ENCODE peak calls at places on chromosome 9, in six cellular contexts. K, U, V, E, Y and G are unnamed samples.

GRCh38 chr9:133958756-133959155 is 33.4 kb downstream of the VAV2 start:
- DNase-seq in V (no peak), K (no peak), E (no peak), U (no peak), Y (no peak), G (no peak)

GRCh38 chr9:34547960-34548603 is 25.3 kb upstream of the ENHO start:
- DNase-seq in Y (peak), K (peak), U (peak), E (peak), V (peak), G (peak)

GRCh38 chr9:122468735-122469134 is 9.0 kb downstream of the OR1J1 start:
- DNase-seq in U (peak), V (no peak), Y (no peak), K (no peak), E (no peak), G (no peak)

GRCh38 chr9:104743377-104743985 is 4.0 kb upstream of the NIPSNAP3A start:
- DNase-seq in E (no peak), Y (no peak), U (peak), V (no peak), K (no peak), G (peak)

GRCh38 chr9:792331-793260 is 48.9 kb upstream of the DMRT1 start:
- DNase-seq in Y (no peak), E (no peak), U (no peak), K (no peak), V (peak), G (no peak)

GRCh38 chr9:22241611-22242010 is 205.0 kb upstream of the DMRTA1 start:
- DNase-seq in Y (no peak), V (no peak), K (no peak), U (no peak), E (no peak), G (no peak)

GRCh38 chr9:99187311-99187710 is 34.4 kb downstream of the ALG2 start:
- DNase-seq in K (no peak), Y (no peak), U (no peak), E (no peak), V (no peak), G (no peak)

GRCh38 chr9:6049798-6050197 is 34.4 kb upstream of the RANBP6 start:
- DNase-seq in E (peak), Y (no peak), V (peak), K (no peak), U (peak), G (no peak)

GRCh38 chr9:73179594-73179993 is 27.9 kb downstream of the ANXA1 start:
- DNase-seq in V (no peak), K (no peak), U (no peak), Y (no peak), E (no peak), G (peak)

GRCh38 chr9:94135222-94135621 is 51.0 kb downstream of the PTPDC1 start:
- DNase-seq in V (no peak), Y (no peak), K (no peak), U (peak), E (no peak), G (no peak)

GRCh38 chr9:19379697-19380046 is 364 bp downstream of the RPS6 start:
- DNase-seq in E (no peak), K (peak), U (no peak), V (no peak), Y (no peak), G (peak)

GRCh38 chr9:38708759-38709158 is 11.2 kb downstream of the FAM240B start:
- DNase-seq in E (no peak), Y (no peak), K (no peak), V (no peak), U (peak), G (no peak)

GRCh38 chr9:18775969-18776368 is 257.0 kb downstream of the SAXO1 start:
- DNase-seq in Y (no peak), K (no peak), E (no peak), U (no peak), V (no peak), G (no peak)

GRCh38 chr9:79134654-79135053 is 437.1 kb upstream of the TLE4 start:
- DNase-seq in K (no peak), E (no peak), Y (no peak), V (peak), U (peak), G (peak)

GRCh38 chr9:21991039-21991959 is 2.9 kb downstream of the CDKN2A start:
- DNase-seq in U (no peak), Y (no peak), K (no peak), V (no peak), E (no peak), G (no peak)

GRCh38 chr9:97980918-97981827 is 2.0 kb upstream of the ANP32B start:
- DNase-seq in Y (peak), E (no peak), U (no peak), V (peak), K (no peak), G (peak)

GRCh38 chr9:18678846-18679245 is 204.9 kb downstream of the ADAMTSL1 start:
- DNase-seq in Y (no peak), V (no peak), U (no peak), E (no peak), K (no peak), G (no peak)

GRCh38 chr9:123397975-123398374 is 42.0 kb downstream of the CRB2 start:
- DNase-seq in E (no peak), U (no peak), Y (no peak), V (no peak), K (no peak), G (no peak)

GRCh38 chr9:124016152-124017063 is 4.8 kb downstream of the LHX2 start:
- DNase-seq in V (peak), E (no peak), Y (no peak), U (no peak), K (no peak), G (peak)

GRCh38 chr9:109385499-109385898 is 64.6 kb upstream of the EPB41L4B start:
- DNase-seq in K (no peak), U (no peak), V (no peak), Y (no peak), E (no peak), G (no peak)

GRCh38 chr9:530681-531080 is 310.8 kb upstream of the DMRT1 start:
- DNase-seq in U (peak), V (no peak), K (no peak), Y (no peak), E (no peak), G (no peak)

GRCh38 chr9:134068742-134069535 is 1.1 kb upstream of the BRD3 start:
- DNase-seq in Y (no peak), V (no peak), U (peak), E (no peak), K (no peak), G (no peak)

GRCh38 chr9:108478431-108478837 is 377.4 kb downstream of the ACTL7B start:
- DNase-seq in E (no peak), K (no peak), U (peak), Y (no peak), V (no peak), G (no peak)

GRCh38 chr9:72585737-72586136 is 64.3 kb downstream of the TMC1 start:
- DNase-seq in V (no peak), U (peak), K (no peak), E (no peak), Y (no peak), G (no peak)

GRCh38 chr9:98607787-98608186 is 100.9 kb downstream of the GABBR2 start:
- DNase-seq in V (no peak), U (peak), K (no peak), Y (no peak), E (no peak), G (no peak)

GRCh38 chr9:137374131-137374845 is 48.7 kb downstream of the EXD3 start:
- DNase-seq in E (no peak), Y (no peak), U (no peak), K (no peak), V (no peak), G (no peak)

GRCh38 chr9:93461810-93462209 is 8.4 kb upstream of the FAM120AOS start:
- DNase-seq in Y (no peak), E (no peak), V (no peak), K (no peak), U (no peak), G (no peak)

GRCh38 chr9:91714020-91714721 is 235.9 kb downstream of the ROR2 start:
- DNase-seq in E (no peak), U (peak), K (peak), Y (no peak), V (peak), G (peak)

GRCh38 chr9:21589344-21590056 is 107.4 kb upstream of the IFNE start:
- DNase-seq in E (no peak), V (no peak), K (no peak), U (no peak), Y (no peak), G (no peak)

GRCh38 chr9:82934949-82935348 is 128.0 kb downstream of the RASEF start:
- DNase-seq in V (peak), Y (no peak), U (peak), K (no peak), E (no peak), G (peak)

GRCh38 chr9:87067426-87067825 is 120.1 kb upstream of the GAS1 start:
- DNase-seq in Y (no peak), V (no peak), U (no peak), E (no peak), K (no peak), G (no peak)

GRCh38 chr9:125025584-125025983 is 84.7 kb upstream of the GOLGA1 start:
- DNase-seq in E (no peak), K (no peak), U (no peak), V (no peak), Y (no peak), G (no peak)

GRCh38 chr9:22206833-22207232 is 197.7 kb upstream of the CDKN2B start:
- DNase-seq in U (no peak), Y (no peak), E (no peak), K (no peak), V (no peak), G (peak)

GRCh38 chr9:125977223-125977622 is 230.1 kb downstream of the PBX3 start:
- DNase-seq in E (no peak), U (peak), Y (no peak), K (no peak), V (no peak), G (no peak)

GRCh38 chr9:5042661-5043178 is 57.6 kb downstream of the JAK2 start:
- DNase-seq in Y (no peak), V (peak), E (no peak), U (no peak), K (no peak), G (no peak)

GRCh38 chr9:16046713-16047112 is 493.9 kb downstream of the CCDC171 start:
- DNase-seq in V (no peak), Y (no peak), U (no peak), K (no peak), E (no peak), G (no peak)

GRCh38 chr9:125524522-125524921 is 182.5 kb downstream of the MAPKAP1 start:
- DNase-seq in E (no peak), U (peak), V (peak), K (no peak), Y (no peak), G (peak)

GRCh38 chr9:113822315-113822714 is 53.8 kb upstream of the ZNF618 start:
- DNase-seq in Y (no peak), K (no peak), E (no peak), U (no peak), V (no peak), G (no peak)